ENCODE peak calls at places on chromosome 14, in four cellular contexts. Z, L, E and N are unnamed samples.
A peak's percentile ranks its signal among the peaks of the same experiment; 100 is the strongest.

GRCh38 chr14:93085916-93086315 is 29.8 kb downstream of the ITPK1 start:
- DNase-seq in Z (no peak), L (peak; percentile 85), E (no peak), N (peak; percentile 36)

GRCh38 chr14:87066221-87066817 is 926.7 kb downstream of the GALC start:
- DNase-seq in Z (no peak), L (no peak), E (no peak), N (peak; percentile 22)

GRCh38 chr14:61152851-61153364 is 128.2 kb downstream of the TMEM30B start:
- DNase-seq in Z (no peak), L (no peak), E (no peak), N (no peak)

GRCh38 chr14:50333010-50333409 is 20.9 kb downstream of the DMAC2L start:
- DNase-seq in Z (peak; percentile 37), L (no peak), E (no peak), N (no peak)

GRCh38 chr14:73339846-73340565 is 102.7 kb downstream of the PAPLN start:
- DNase-seq in Z (no peak), L (peak; percentile 5), E (no peak), N (no peak)

GRCh38 chr14:61300754-61301153 is 19.6 kb upstream of the TMEM30B start:
- DNase-seq in Z (no peak), L (no peak), E (no peak), N (no peak)

GRCh38 chr14:91173867-91174266 is 60.0 kb downstream of the DGLUCY start:
- DNase-seq in Z (no peak), L (peak; percentile 54), E (no peak), N (no peak)

GRCh38 chr14:86296173-86296572 is 766.2 kb downstream of the FLRT2 start:
- DNase-seq in Z (no peak), L (no peak), E (no peak), N (peak; percentile 90)

GRCh38 chr14:93525691-93526451 is 95.1 kb downstream of the UNC79 start:
- DNase-seq in Z (no peak), L (no peak), E (no peak), N (no peak)

GRCh38 chr14:55153951-55154350 is 24.9 kb downstream of the LGALS3 start:
- DNase-seq in Z (no peak), L (no peak), E (no peak), N (no peak)

GRCh38 chr14:97306785-97307246 is 509.6 kb downstream of the VRK1 start:
- DNase-seq in Z (no peak), L (no peak), E (no peak), N (peak; percentile 15)

GRCh38 chr14:48035836-48036235 is 360.4 kb upstream of the MDGA2 start:
- DNase-seq in Z (no peak), L (peak; percentile 28), E (no peak), N (no peak)

GRCh38 chr14:96603350-96604255 is 101.4 kb downstream of the PAPOLA start:
- DNase-seq in Z (no peak), L (no peak), E (no peak), N (no peak)

GRCh38 chr14:55446833-55447232 is 6.4 kb upstream of the TBPL2 start:
- DNase-seq in Z (no peak), L (no peak), E (no peak), N (peak; percentile 49)

GRCh38 chr14:47207636-47208035 is 467.8 kb downstream of the MDGA2 start:
- DNase-seq in Z (no peak), L (no peak), E (no peak), N (peak; percentile 37)

GRCh38 chr14:81819344-81819743 is 285.7 kb upstream of the SEL1L start:
- DNase-seq in Z (no peak), L (peak; percentile 25), E (no peak), N (no peak)

GRCh38 chr14:61381589-61381988 is 60.2 kb downstream of the PRKCH start:
- DNase-seq in Z (no peak), L (no peak), E (no peak), N (no peak)

GRCh38 chr14:94654071-94654974 is 42.1 kb downstream of the SERPINA3 start:
- DNase-seq in Z (no peak), L (no peak), E (no peak), N (no peak)

GRCh38 chr14:103058209-103059055 is 1.1 kb upstream of the CDC42BPB start:
- DNase-seq in Z (no peak), L (no peak), E (no peak), N (no peak)

GRCh38 chr14:91369628-91370445 is 47.8 kb downstream of the CCDC88C start:
- DNase-seq in Z (no peak), L (no peak), E (no peak), N (peak; percentile 71)

GRCh38 chr14:103735439-103735814 is 19.8 kb downstream of the ZFYVE21 start:
- DNase-seq in Z (no peak), L (no peak), E (no peak), N (no peak)

GRCh38 chr14:103073876-103074698 is 9.9 kb upstream of the LBHD2 start:
- DNase-seq in Z (no peak), L (no peak), E (no peak), N (no peak)

GRCh38 chr14:55545779-55546178 is 34.2 kb upstream of the KTN1 start:
- DNase-seq in Z (no peak), L (no peak), E (no peak), N (no peak)

GRCh38 chr14:56268653-56269052 is 150.4 kb downstream of the PELI2 start:
- DNase-seq in Z (no peak), L (no peak), E (no peak), N (no peak)

GRCh38 chr14:93778453-93778852 is 9.8 kb downstream of the PRIMA1 start:
- DNase-seq in Z (no peak), L (no peak), E (no peak), N (no peak)

GRCh38 chr14:92122761-92123160 is 992 bp downstream of the CPSF2 start:
- DNase-seq in Z (no peak), L (no peak), E (no peak), N (no peak)

GRCh38 chr14:66965831-66966230 is 223.4 kb upstream of the GARIN2 start:
- DNase-seq in Z (no peak), L (no peak), E (no peak), N (no peak)

GRCh38 chr14:95664546-95664945 is 21.7 kb upstream of the TCL1B start:
- DNase-seq in Z (no peak), L (no peak), E (no peak), N (no peak)

GRCh38 chr14:21652209-21652808 is 1.3 kb upstream of the OR4E2 start:
- DNase-seq in Z (no peak), L (peak; percentile 18), E (no peak), N (peak; percentile 77)

GRCh38 chr14:67191768-67192290 is 2.6 kb downstream of the GARIN2 start:
- DNase-seq in Z (no peak), L (no peak), E (no peak), N (no peak)

GRCh38 chr14:68694516-68695235 is 98.2 kb downstream of the ZFP36L1 start:
- DNase-seq in Z (no peak), L (no peak), E (no peak), N (no peak)

GRCh38 chr14:92385561-92385960 is 62.6 kb downstream of the SLC24A4 start:
- DNase-seq in Z (no peak), L (no peak), E (no peak), N (no peak)

GRCh38 chr14:33686218-33686617 is 264.7 kb downstream of the EGLN3 start:
- DNase-seq in Z (no peak), L (no peak), E (no peak), N (no peak)

GRCh38 chr14:91660790-91661189 is 71.1 kb downstream of the CATSPERB start:
- DNase-seq in Z (no peak), L (no peak), E (no peak), N (no peak)

GRCh38 chr14:55092326-55092725 is 36.7 kb upstream of the LGALS3 start:
- DNase-seq in Z (no peak), L (no peak), E (no peak), N (peak; percentile 58)

GRCh38 chr14:89669209-89669608 is 252.2 kb upstream of the FOXN3 start:
- DNase-seq in Z (no peak), L (no peak), E (no peak), N (no peak)

GRCh38 chr14:72594099-72594901 is 299.6 kb downstream of the DPF3 start:
- DNase-seq in Z (no peak), L (no peak), E (no peak), N (no peak)

GRCh38 chr14:74207943-74208342 is 31.3 kb upstream of the VSX2 start:
- DNase-seq in Z (no peak), L (peak; percentile 79), E (no peak), N (peak; percentile 34)

GRCh38 chr14:90518075-90518940 is 121.5 kb downstream of the CALM1 start:
- DNase-seq in Z (no peak), L (no peak), E (no peak), N (no peak)

DNA sequence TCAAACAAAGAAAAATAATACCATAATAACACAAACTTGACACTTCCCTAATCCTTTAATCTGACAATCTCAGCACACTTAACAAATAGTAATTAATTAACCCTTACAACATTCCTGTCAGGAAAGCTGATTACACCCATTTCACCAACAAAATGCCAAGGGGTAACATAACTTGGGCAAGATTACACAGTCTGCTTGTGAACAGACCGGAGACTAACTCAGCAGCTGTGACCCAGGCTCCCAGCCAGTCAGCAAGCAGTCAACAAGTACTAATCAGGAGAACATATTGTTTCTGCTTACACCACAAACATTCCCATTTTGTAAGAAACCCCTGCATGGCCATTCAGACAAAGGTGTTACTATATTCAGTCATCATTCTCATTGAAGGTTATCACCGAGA is 592.5 kb upstream of the FLRT2 start:
- DNase-seq in Z (no peak), L (no peak), E (no peak), N (peak; percentile 45)
- H3K27me3 ChIP-seq in Z (no peaks in the 10 kb centered on the region), L (no peaks in the 10 kb centered on the region), E (no peaks in the 10 kb centered on the region), N (no peaks in the 10 kb centered on the region)

GRCh38 chr14:20331048-20331613 is 1.9 kb downstream of the CCNB1IP1 start:
- DNase-seq in Z (no peak), L (no peak), E (no peak), N (no peak)
- H3K4me3 ChIP-seq in Z (peak overlapping the region; percentile 77), L (peak overlapping the region; percentile 85), E (peak overlapping the region; percentile 19), N (peak overlapping the region; percentile 21)

GRCh38 chr14:99792551-99793212 is 531 bp upstream of the EML1 start:
- DNase-seq in Z (peak; percentile 44), L (peak; percentile 52), E (no peak), N (peak; percentile 23)
- H3K27me3 ChIP-seq in Z (no peaks in the 10 kb centered on the region), L (peaks cover 7% of the 10 kb centered on the region), E (peaks cover 4% of the 10 kb centered on the region), N (no peaks in the 10 kb centered on the region)

GRCh38 chr14:63435204-63435603 is 108.0 kb downstream of the PPP2R5E start:
- DNase-seq in Z (no peak), L (no peak), E (no peak), N (no peak)

GRCh38 chr14:63436286-63437098 is 106.7 kb downstream of the PPP2R5E start:
- DNase-seq in Z (no peak), L (no peak), E (no peak), N (no peak)

GRCh38 chr14:63435838-63436237 is 107.3 kb downstream of the PPP2R5E start:
- DNase-seq in Z (peak; percentile 63), L (no peak), E (peak; percentile 66), N (no peak)

GRCh38 chr14:63443361-63443760 is 99.8 kb downstream of the PPP2R5E start:
- DNase-seq in Z (no peak), L (no peak), E (no peak), N (no peak)

DNA sequence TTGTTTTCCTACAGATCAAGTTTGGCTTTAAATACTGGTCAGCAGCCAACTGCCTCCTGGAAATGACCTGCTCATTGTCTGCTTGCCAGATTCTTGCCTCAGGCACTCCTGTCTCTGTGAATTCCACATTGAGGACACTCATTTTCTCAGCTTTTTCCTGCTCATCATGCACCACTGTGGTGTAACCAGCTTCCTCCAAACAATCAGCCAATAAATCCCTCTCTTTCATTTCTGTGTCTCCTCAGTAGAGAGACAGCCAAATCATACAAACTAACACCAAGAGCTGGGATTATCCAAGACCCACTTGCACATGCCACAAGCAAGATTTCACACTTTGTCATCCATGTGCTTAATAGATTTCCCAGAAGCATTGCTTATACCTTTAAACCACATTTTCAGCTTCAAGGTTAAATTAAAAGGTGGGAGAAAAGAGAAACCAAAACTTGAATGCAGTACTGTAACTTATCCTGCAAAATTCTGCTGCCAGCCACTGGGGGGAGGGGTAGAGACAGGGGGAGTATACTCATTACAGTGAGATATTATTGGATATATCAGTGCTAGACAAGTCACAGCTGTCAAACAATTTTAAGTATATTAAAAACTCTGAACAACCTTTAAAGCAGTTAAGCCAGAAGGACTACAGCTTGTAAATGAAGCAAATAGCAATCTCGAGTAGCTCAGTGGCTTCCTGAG is 105.0 kb downstream of the PPP2R5E start:
- DNase-seq in Z (peak; percentile 33), L (no peak), E (peak; percentile 9), N (peak; percentile 37)
- H3K4me3 ChIP-seq in Z (peak overlapping the region; percentile 30), L (no peak overlapping the region), E (peak overlapping the region; percentile 46), N (peak overlapping the region; percentile 23)